ENCODE peak calls at places on chromosome 15, in six cellular contexts. I, K, H, A, S and U are unnamed samples.

GRCh38 chr15:90871097-90871715 is 2.8 kb downstream of the FURIN start:
- DNase-seq in I (no peak), K (no peak), H (peak), A (peak), S (no peak), U (no peak)

GRCh38 chr15:80645494-80646065 is 49.5 kb upstream of the ABHD17C start:
- DNase-seq in I (peak), K (no peak), H (no peak), A (no peak), S (peak), U (no peak)

GRCh38 chr15:82643992-82644391 is 3.2 kb downstream of the CPEB1 start:
- DNase-seq in I (no peak), K (no peak), H (no peak), A (no peak), S (no peak), U (no peak)

GRCh38 chr15:88646951-88647350 is 8.1 kb downstream of the ISG20 start:
- DNase-seq in I (no peak), K (no peak), H (peak), A (peak), S (no peak), U (no peak)

GRCh38 chr15:49688135-49688790 is 67.4 kb downstream of the DTWD1 start:
- DNase-seq in I (peak), K (no peak), H (no peak), A (no peak), S (no peak), U (no peak)

GRCh38 chr15:100383302-100384107 is 41.7 kb upstream of the ADAMTS17 start:
- DNase-seq in I (peak), K (no peak), H (no peak), A (peak), S (peak), U (peak)

GRCh38 chr15:46091860-46092450 is 457.1 kb downstream of the SQOR start:
- DNase-seq in I (peak), K (no peak), H (no peak), A (peak), S (no peak), U (peak)

GRCh38 chr15:77529394-77530159 is 103.1 kb downstream of the LINGO1 start:
- DNase-seq in I (no peak), K (no peak), H (no peak), A (no peak), S (no peak), U (no peak)

GRCh38 chr15:98727115-98728040 is 79.0 kb downstream of the IGF1R start:
- DNase-seq in I (peak), K (peak), H (peak), A (no peak), S (peak), U (peak)

GRCh38 chr15:71362556-71362955 is 247.3 kb downstream of the THSD4 start:
- DNase-seq in I (no peak), K (no peak), H (no peak), A (no peak), S (no peak), U (no peak)

GRCh38 chr15:60656041-60656440 is 177.1 kb upstream of the ICE2 start:
- DNase-seq in I (no peak), K (no peak), H (no peak), A (no peak), S (no peak), U (no peak)

GRCh38 chr15:44971036-44971435 is 14.5 kb downstream of the TERB2 start:
- DNase-seq in I (no peak), K (no peak), H (no peak), A (no peak), S (no peak), U (no peak)

GRCh38 chr15:45827275-45827674 is 192.4 kb downstream of the SQOR start:
- DNase-seq in I (no peak), K (no peak), H (no peak), A (no peak), S (no peak), U (peak)

GRCh38 chr15:97972366-97972765 is 11.9 kb downstream of the ARRDC4 start:
- DNase-seq in I (no peak), K (no peak), H (no peak), A (no peak), S (no peak), U (no peak)

GRCh38 chr15:64618569-64618968 is 156.8 kb downstream of the RBPMS2 start:
- DNase-seq in I (no peak), K (no peak), H (no peak), A (no peak), S (no peak), U (no peak)

GRCh38 chr15:57302640-57303257 is 73.6 kb upstream of the CGNL1 start:
- DNase-seq in I (no peak), K (no peak), H (no peak), A (no peak), S (no peak), U (no peak)

GRCh38 chr15:68298882-68299381 is 21.4 kb downstream of the FEM1B start:
- DNase-seq in I (peak), K (no peak), H (peak), A (peak), S (no peak), U (no peak)

GRCh38 chr15:53962646-53963561 is 15.3 kb upstream of the UNC13C start:
- DNase-seq in I (peak), K (no peak), H (no peak), A (peak), S (no peak), U (peak)

GRCh38 chr15:60320365-60320764 is 77.4 kb downstream of the ANXA2 start:
- DNase-seq in I (no peak), K (no peak), H (no peak), A (no peak), S (no peak), U (no peak)

GRCh38 chr15:27258287-27258686 is 287.3 kb downstream of the GABRG3 start:
- DNase-seq in I (no peak), K (no peak), H (no peak), A (no peak), S (no peak), U (no peak)

GRCh38 chr15:57624730-57625129 is 33.0 kb downstream of the MYZAP start:
- DNase-seq in I (no peak), K (no peak), H (no peak), A (no peak), S (no peak), U (no peak)

GRCh38 chr15:99628374-99629001 is 62.7 kb downstream of the MEF2A start:
- DNase-seq in I (no peak), K (no peak), H (no peak), A (no peak), S (no peak), U (no peak)

GRCh38 chr15:89492111-89492641 is 4.2 kb downstream of the RHCG start:
- DNase-seq in I (no peak), K (no peak), H (no peak), A (no peak), S (no peak), U (no peak)

GRCh38 chr15:36432162-36432561 is 147.3 kb upstream of the CDIN1 start:
- DNase-seq in I (peak), K (peak), H (no peak), A (no peak), S (peak), U (no peak)

GRCh38 chr15:58474741-58475323 is 43.0 kb downstream of the LIPC start:
- DNase-seq in I (no peak), K (no peak), H (no peak), A (peak), S (no peak), U (no peak)

GRCh38 chr15:77782691-77783090 is 150.0 kb upstream of the LINGO1 start:
- DNase-seq in I (no peak), K (no peak), H (no peak), A (no peak), S (no peak), U (no peak)

GRCh38 chr15:48145923-48146322 is 25.1 kb downstream of the SLC24A5 start:
- DNase-seq in I (no peak), K (no peak), H (no peak), A (no peak), S (no peak), U (no peak)

GRCh38 chr15:81492303-81492702 is 118.3 kb upstream of the TMC3 start:
- DNase-seq in I (peak), K (no peak), H (no peak), A (no peak), S (peak), U (peak)

GRCh38 chr15:50044406-50044805 is 74.6 kb downstream of the ATP8B4 start:
- DNase-seq in I (no peak), K (no peak), H (no peak), A (no peak), S (no peak), U (no peak)

GRCh38 chr15:80615783-80616391 is 79.2 kb upstream of the ABHD17C start:
- DNase-seq in I (peak), K (peak), H (no peak), A (no peak), S (peak), U (peak)

GRCh38 chr15:90141646-90142045 is 39.4 kb upstream of the IDH2 start:
- DNase-seq in I (peak), K (no peak), H (no peak), A (no peak), S (peak), U (peak)

GRCh38 chr15:100968043-100968966 is 49.1 kb downstream of the LRRK1 start:
- DNase-seq in I (peak), K (no peak), H (no peak), A (peak), S (peak), U (peak)

GRCh38 chr15:52798529-52799101 is 8.5 kb upstream of the ONECUT1 start:
- DNase-seq in I (no peak), K (no peak), H (no peak), A (no peak), S (no peak), U (no peak)

GRCh38 chr15:25735550-25736384 is 127.4 kb downstream of the ATP10A start:
- DNase-seq in I (no peak), K (no peak), H (no peak), A (no peak), S (no peak), U (no peak)

GRCh38 chr15:81091889-81092558 is 42.0 kb upstream of the CFAP161 start:
- DNase-seq in I (peak), K (peak), H (peak), A (no peak), S (peak), U (peak)

GRCh38 chr15:45670061-45670460 is 35.2 kb downstream of the SQOR start:
- DNase-seq in I (peak), K (no peak), H (no peak), A (no peak), S (no peak), U (no peak)

GRCh38 chr15:27767918-27768640 is 331.0 kb downstream of the OCA2 start:
- DNase-seq in I (no peak), K (no peak), H (no peak), A (no peak), S (no peak), U (no peak)

GRCh38 chr15:69138963-69139362 is 21.5 kb upstream of the GLCE start:
- DNase-seq in I (no peak), K (no peak), H (no peak), A (no peak), S (no peak), U (no peak)

GRCh38 chr15:70573121-70573850 is 190.1 kb downstream of the UACA start:
- DNase-seq in I (no peak), K (no peak), H (no peak), A (no peak), S (no peak), U (no peak)

GRCh38 chr15:60541784-60542617 is 63.1 kb upstream of the ICE2 start:
- DNase-seq in I (no peak), K (no peak), H (no peak), A (peak), S (no peak), U (no peak)

GRCh38 chr15:74226761-74227540 is 9.2 kb upstream of the CCDC33 start:
- DNase-seq in I (no peak), K (no peak), H (no peak), A (no peak), S (no peak), U (no peak)

GRCh38 chr15:74229686-74230085 is 6.4 kb upstream of the CCDC33 start:
- DNase-seq in I (no peak), K (no peak), H (no peak), A (no peak), S (no peak), U (no peak)

GRCh38 chr15:74225928-74226327 is 10.2 kb upstream of the CCDC33 start:
- DNase-seq in I (no peak), K (no peak), H (no peak), A (no peak), S (no peak), U (no peak)

GRCh38 chr15:74228723-74229081 is 7.4 kb upstream of the CCDC33 start:
- DNase-seq in I (no peak), K (no peak), H (no peak), A (no peak), S (peak), U (peak)

DNA sequence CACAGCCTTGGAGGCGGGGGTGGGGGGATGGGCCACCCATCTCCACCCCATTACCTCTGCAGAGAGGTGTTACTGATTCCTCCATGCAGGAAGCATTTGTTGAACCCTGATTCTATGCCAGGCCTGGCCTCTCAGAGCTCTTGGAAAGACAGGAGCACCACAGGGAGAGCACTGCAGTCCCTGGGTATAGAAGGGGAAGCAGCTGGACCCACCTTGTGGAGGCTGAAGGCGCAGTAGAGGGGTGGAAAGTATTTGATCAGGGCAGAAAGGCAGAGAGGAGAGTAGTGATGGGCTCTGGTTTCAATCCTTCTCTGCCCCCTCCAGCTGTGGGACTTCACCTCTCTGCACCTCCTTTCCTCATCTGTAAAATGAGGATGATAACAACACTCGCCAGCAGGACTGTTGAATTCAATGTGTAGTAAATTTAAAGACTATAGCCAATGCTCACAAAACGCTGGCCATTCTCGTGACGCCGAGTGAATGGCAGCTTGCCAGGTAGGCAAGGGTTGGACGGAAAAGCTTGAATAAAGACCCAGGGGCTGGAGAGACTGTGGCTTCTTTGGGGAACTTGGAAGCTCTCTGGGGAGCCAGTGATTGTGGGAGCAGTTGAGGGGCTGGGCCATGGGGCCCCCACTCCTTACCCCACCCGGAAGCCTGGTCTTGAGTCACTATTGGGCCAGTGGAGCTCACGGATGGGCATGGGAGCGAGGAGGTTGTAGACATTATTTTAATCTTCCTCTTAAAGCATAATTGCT is 8.0 kb upstream of the CCDC33 start:
- DNase-seq in I (peak), K (no peak), H (no peak), A (no peak), S (no peak), U (peak)
- H3K4me3 ChIP-seq in I (no peak), K (no peak), H (no peak), A (no peak), S (no peak), U (no peak)

GRCh38 chr15:66505818-66506217 is 692 bp downstream of the ZWILCH start:
- DNase-seq in I (no peak), K (no peak), H (no peak), A (no peak), S (no peak), U (no peak)

GRCh38 chr15:66503780-66504562 is 684 bp downstream of the RPL4 start:
- DNase-seq in I (peak), K (no peak), H (no peak), A (no peak), S (no peak), U (no peak)

GRCh38 chr15:66505430-66505811 is 295 bp downstream of the ZWILCH start:
- DNase-seq in I (peak), K (peak), H (no peak), A (no peak), S (peak), U (peak)

GRCh38 chr15:66502491-66502890 is 2.2 kb downstream of the RPL4 start:
- DNase-seq in I (no peak), K (no peak), H (no peak), A (no peak), S (no peak), U (no peak)

GRCh38 chr15:66504563-66505429 is at the start of the genes RPL4 and ZWILCH:
- DNase-seq in I (peak), K (peak), H (peak), A (peak), S (peak), U (peak)
- TF ChIP-seq CTCF in I (no peak), K (no peak), H (no peak), A (no peak), S (no peak), U (no peak)

GRCh38 chr15:78938608-78939488 is 6.0 kb downstream of the CTSH start:
- DNase-seq in I (no peak), K (no peak), H (no peak), A (peak), S (no peak), U (no peak)
- H3K4me3 ChIP-seq in I (no peak), K (no peak), H (no peak), A (peak), S (no peak), U (no peak)

GRCh38 chr15:29361560-29361959 is 91.9 kb upstream of the NSMCE3 start:
- DNase-seq in I (no peak), K (no peak), H (no peak), A (no peak), S (no peak), U (no peak)
- TF ChIP-seq CTCF in I (no peak), K (no peak), H (no peak), A (no peak), S (no peak), U (no peak)

GRCh38 chr15:38667875-38668274 is 103.3 kb upstream of the RASGRP1 start:
- DNase-seq in I (no peak), K (no peak), H (no peak), A (no peak), S (no peak), U (no peak)
- H3K4me3 ChIP-seq in I (no peak), K (no peak), H (no peak), A (no peak), S (no peak), U (no peak)

DNA sequence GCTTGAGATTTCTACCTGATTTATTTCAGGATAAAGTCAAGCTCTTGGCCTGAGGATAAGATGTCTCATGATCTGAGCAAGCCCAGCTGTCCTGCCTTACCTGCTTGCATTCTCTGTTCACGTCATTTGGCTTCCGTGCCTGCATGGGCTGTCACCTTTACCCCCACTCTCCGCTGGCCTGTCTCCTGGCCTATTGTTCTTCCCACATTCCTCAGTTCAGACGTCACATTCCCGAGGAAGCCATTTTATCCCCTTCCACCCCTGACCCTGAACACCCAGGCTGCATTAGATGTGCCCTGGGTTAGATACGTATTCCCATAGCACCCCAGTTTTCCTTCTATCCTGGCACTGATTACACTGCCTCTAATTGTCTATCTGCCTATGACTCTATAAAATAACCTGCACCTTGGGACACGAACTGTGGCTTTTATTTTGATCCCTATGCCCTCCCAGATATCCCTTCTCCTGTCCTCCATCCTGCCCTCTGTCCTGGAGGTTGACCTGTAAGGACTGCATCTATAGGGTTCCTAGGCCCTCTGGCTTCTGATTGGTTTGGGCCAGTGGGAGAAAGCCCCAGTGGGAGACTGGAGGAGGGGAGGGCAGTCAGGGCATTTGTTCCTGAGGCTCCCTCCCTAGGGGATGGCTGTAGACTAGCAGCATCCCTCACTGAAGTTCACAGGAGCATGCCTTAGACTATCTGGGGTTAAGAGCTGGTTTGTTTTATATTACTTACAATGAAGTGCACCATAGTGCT is 19.2 kb upstream of the UBE2Q2 start:
- DNase-seq in I (no peak), K (no peak), H (no peak), A (no peak), S (no peak), U (peak)
- TF ChIP-seq CTCF in I (no peak), K (no peak), H (no peak), A (no peak), S (no peak), U (no peak)

GRCh38 chr15:63379492-63380150 is 2.0 kb downstream of the CA12 start:
- DNase-seq in I (peak), K (no peak), H (no peak), A (no peak), S (no peak), U (no peak)

GRCh38 chr15:63380828-63381282 is 791 bp downstream of the CA12 start:
- DNase-seq in I (peak), K (no peak), H (no peak), A (no peak), S (peak), U (no peak)

GRCh38 chr15:63380151-63380827 is 1.4 kb downstream of the CA12 start:
- DNase-seq in I (no peak), K (no peak), H (no peak), A (no peak), S (peak), U (no peak)

GRCh38 chr15:63381301-63382192 is at the start of gene CA12:
- DNase-seq in I (peak), K (no peak), H (peak), A (no peak), S (peak), U (peak)

GRCh38 chr15:63378946-63379345 is 2.7 kb downstream of the CA12 start:
- DNase-seq in I (no peak), K (no peak), H (no peak), A (no peak), S (no peak), U (no peak)
- H3K4me3 ChIP-seq in I (no peak), K (peak), H (no peak), A (no peak), S (no peak), U (no peak)

DNA sequence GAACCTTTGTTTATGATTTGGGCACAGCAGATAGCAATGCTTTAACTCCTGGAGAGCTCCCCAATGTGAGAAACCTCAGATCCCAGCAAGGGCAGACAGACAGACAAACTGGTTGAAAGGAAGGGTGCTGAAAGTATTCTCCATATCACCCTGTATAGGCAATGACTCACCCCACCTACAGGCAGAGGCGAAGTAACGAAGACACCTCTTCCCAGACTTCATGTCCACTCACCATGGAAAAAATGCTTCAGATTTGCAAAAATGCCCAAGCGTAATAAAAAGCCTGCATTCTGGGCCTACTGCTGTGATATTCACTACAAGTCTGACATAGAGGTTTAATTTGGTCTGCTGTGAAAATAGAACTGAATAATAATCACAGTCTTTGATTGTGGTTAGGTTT is 50.5 kb downstream of the THBS1 start:
- DNase-seq in I (no peak), K (no peak), H (no peak), A (no peak), S (peak), U (no peak)
- TF ChIP-seq CTCF in I (no peak), K (no peak), H (no peak), A (no peak), S (peak), U (no peak)